ENCODE peak calls at places on chromosomes 11 and 22, in ten cellular contexts. O is Peyer's patch; M is tibial artery; C is right lobe of liver; Q is tibial nerve; K is ovary; B is HCT116; L is CD8-positive, alpha-beta memory T cell; A is substantia nigra; X is AG04450. F is an unnamed sample.

GRCh38 chr22:16960220-16960883 is 47.7 kb downstream of the GAB4 start:
- DNase-seq in O (no peak), M (no peak), C (no peak), Q (no peak), K (no peak), B (no peak), L (no peak), A (no peak), X (no peak), F (no peak)

GRCh38 chr22:41799486-41800347 is 762 bp upstream of the CCDC134 start:
- DNase-seq in O (peak), M (peak), C (peak), Q (peak), K (no peak), B (no peak), L (no peak), A (peak), X (no peak), F (no peak)

GRCh38 chr11:15841898-15842297 is 514.4 kb downstream of the SOX6 start:
- DNase-seq in O (peak), M (no peak), C (no peak), Q (no peak), K (no peak), B (no peak), L (no peak), A (no peak), X (no peak), F (no peak)

GRCh38 chr22:46057206-46057605 is 80.2 kb upstream of the WNT7B start:
- DNase-seq in O (peak), M (peak), C (no peak), Q (no peak), K (peak), B (no peak), L (no peak), A (no peak), X (no peak), F (no peak)

GRCh38 chr11:34343153-34343552 is 14.7 kb downstream of the ABTB2 start:
- DNase-seq in O (no peak), M (no peak), C (no peak), Q (no peak), K (no peak), B (no peak), L (no peak), A (no peak), X (no peak), F (no peak)

GRCh38 chr11:2480874-2481220 is 36.0 kb downstream of the KCNQ1 start:
- DNase-seq in O (no peak), M (no peak), C (no peak), Q (no peak), K (no peak), B (no peak), L (no peak), A (no peak), X (no peak), F (no peak)

GRCh38 chr11:108824601-108825000 is 159.7 kb downstream of the DDX10 start:
- DNase-seq in O (no peak), M (no peak), C (no peak), Q (no peak), K (no peak), B (no peak), L (no peak), A (no peak), X (no peak), F (no peak)

GRCh38 chr11:69044111-69045013 is 4.4 kb upstream of the TPCN2 start:
- DNase-seq in O (peak), M (peak), C (peak), Q (peak), K (peak), B (peak), L (no peak), A (peak), X (peak), F (peak)

GRCh38 chr11:12161603-12162350 is 51.4 kb downstream of the MICAL2 start:
- DNase-seq in O (no peak), M (no peak), C (no peak), Q (no peak), K (no peak), B (no peak), L (no peak), A (no peak), X (no peak), F (no peak)

GRCh38 chr22:46090631-46091201 is 59.6 kb upstream of the PPARA start:
- DNase-seq in O (no peak), M (peak), C (no peak), Q (no peak), K (no peak), B (no peak), L (no peak), A (no peak), X (no peak), F (no peak)

GRCh38 chr11:79434263-79434662 is 6.6 kb downstream of the TENM4 start:
- DNase-seq in O (no peak), M (no peak), C (no peak), Q (no peak), K (peak), B (no peak), L (no peak), A (no peak), X (no peak), F (no peak)

GRCh38 chr22:33699176-33699575 is 221.1 kb downstream of the LARGE1 start:
- DNase-seq in O (no peak), M (no peak), C (no peak), Q (peak), K (no peak), B (no peak), L (no peak), A (no peak), X (no peak), F (no peak)

GRCh38 chr11:27398413-27398780 is 35.4 kb upstream of the CCDC34 start:
- DNase-seq in O (no peak), M (no peak), C (no peak), Q (no peak), K (no peak), B (no peak), L (no peak), A (no peak), X (no peak), F (no peak)

GRCh38 chr11:2566223-2567025 is 121.6 kb downstream of the KCNQ1 start:
- DNase-seq in O (peak), M (no peak), C (peak), Q (no peak), K (no peak), B (no peak), L (no peak), A (no peak), X (no peak), F (no peak)

GRCh38 chr11:28679795-28680194 is 571.6 kb downstream of the METTL15 start:
- DNase-seq in O (no peak), M (no peak), C (no peak), Q (no peak), K (no peak), B (no peak), L (no peak), A (no peak), X (no peak), F (no peak)

GRCh38 chr22:38657248-38657909 is 941 bp downstream of the CBY1 start:
- DNase-seq in O (peak), M (no peak), C (no peak), Q (no peak), K (no peak), B (no peak), L (peak), A (no peak), X (no peak), F (no peak)

GRCh38 chr11:8545698-8546366 is 48.2 kb downstream of the STK33 start:
- DNase-seq in O (no peak), M (no peak), C (no peak), Q (no peak), K (no peak), B (no peak), L (no peak), A (no peak), X (no peak), F (no peak)

GRCh38 chr22:25970996-25971811 is 198.1 kb upstream of the SEZ6L start:
- DNase-seq in O (no peak), M (no peak), C (no peak), Q (no peak), K (no peak), B (no peak), L (no peak), A (no peak), X (no peak), F (no peak)

GRCh38 chr11:19714387-19715363 is 2.0 kb downstream of the NAV2 start:
- DNase-seq in O (no peak), M (peak), C (peak), Q (peak), K (no peak), B (no peak), L (no peak), A (no peak), X (peak), F (peak)

GRCh38 chr22:45896153-45896951 is 80.6 kb downstream of the WNT7B start:
- DNase-seq in O (no peak), M (no peak), C (no peak), Q (no peak), K (no peak), B (no peak), L (no peak), A (no peak), X (no peak), F (no peak)

GRCh38 chr22:36017661-36018091 is 10.9 kb downstream of the RBFOX2 start:
- DNase-seq in O (no peak), M (no peak), C (no peak), Q (no peak), K (no peak), B (no peak), L (no peak), A (no peak), X (no peak), F (no peak)

DNA sequence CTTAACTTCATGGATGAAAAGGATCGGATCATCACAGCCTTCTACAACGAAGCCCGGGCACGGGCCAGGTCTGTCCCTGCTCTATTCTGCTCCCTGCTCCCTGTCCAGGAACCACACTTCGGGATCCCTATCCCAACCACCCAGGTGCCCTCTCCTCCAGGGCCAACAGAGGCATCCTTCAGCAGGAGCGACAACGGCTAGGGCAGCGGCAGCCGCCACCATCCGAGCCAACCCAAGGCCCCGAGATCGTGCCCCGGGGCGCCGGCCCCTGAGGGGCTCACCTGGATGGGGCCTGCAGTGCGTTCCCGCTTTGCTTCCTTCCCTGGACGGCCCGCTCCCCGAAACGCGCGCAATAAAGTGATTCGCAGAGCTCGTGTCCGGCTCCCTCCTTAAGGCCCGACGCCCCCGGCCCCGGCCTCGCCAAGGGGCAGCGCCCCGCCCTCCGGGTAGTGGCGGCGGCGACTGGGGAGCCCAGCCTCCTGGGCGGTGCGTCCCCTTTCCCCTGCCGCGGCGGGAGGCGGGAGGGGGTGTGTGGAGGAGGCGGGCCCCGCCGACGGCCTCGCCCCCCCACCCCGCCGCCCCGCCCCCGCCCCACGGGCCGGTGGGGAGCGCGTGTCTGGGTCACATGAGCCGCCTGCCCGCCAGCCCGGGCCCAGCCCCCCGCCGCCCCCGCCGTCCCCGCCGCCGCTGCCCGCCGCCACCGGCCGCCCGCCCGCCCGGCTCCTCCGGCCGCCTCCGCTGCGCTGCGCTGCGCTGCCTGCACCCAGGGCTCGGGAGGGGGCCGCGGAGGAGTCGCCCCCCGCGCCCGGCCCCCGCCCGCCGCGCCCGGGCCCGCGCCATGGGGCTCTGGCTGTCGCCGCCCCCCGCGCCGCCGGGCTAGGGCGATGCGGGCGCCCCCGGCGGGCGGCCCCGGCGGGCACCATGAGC is at the start of gene VEGFB:
- DNase-seq in O (peak), M (peak), C (peak), Q (peak), K (peak), B (no peak), L (peak), A (no peak), X (no peak), F (peak)
- H3K27ac ChIP-seq in O (peak), M (peak), C (peak), Q (peak), K (peak), B (peak), L (peak), A (peak), X (no peak), F (peak)

GRCh38 chr11:111785076-111785475 is 18.9 kb upstream of the PPP2R1B start:
- DNase-seq in O (no peak), M (no peak), C (no peak), Q (no peak), K (no peak), B (no peak), L (no peak), A (no peak), X (no peak), F (no peak)
- H3K27ac ChIP-seq in O (no peak), M (no peak), C (peak), Q (no peak), K (no peak), B (no peak), L (no peak), A (no peak), X (no peak), F (no peak)

DNA sequence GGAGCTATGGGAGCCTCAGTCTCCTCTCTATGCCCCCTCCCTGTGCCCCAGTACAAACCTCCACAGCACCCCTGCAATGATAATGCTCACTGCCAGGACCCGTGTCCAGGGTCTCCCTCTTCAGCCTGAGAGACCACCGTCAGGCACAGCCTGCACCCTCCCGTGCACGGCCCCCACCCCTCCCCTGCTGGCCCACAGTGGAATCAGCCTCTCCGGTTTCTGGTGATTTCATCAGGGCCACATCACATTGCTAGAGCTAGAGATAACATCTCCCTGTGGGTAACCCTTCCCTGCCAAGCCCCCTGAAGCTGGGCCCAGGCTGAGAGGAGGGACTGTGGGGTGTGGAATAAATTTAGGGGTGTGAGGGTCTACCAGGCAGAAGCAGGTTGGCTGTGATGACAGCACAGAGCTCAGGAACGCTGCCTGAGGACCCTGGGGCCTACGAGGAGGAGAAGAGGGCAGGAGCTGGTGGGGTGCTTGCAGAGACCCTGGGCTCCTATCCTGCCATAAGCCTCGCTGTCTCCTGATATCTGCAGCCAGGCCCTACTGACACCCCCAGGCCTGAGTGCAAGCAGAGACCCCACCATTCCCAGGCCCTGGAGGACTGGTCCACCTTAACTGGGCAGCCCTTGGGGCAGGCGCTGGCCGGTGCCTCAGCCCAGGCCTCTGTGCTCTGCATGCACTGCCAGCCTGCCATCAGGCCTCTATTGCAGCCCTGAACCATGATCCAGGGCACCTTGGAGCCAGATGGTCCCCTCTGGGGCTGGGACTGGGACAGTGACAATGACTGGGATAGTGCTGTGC is at the start of gene KLHDC7B:
- DNase-seq in O (no peak), M (no peak), C (no peak), Q (no peak), K (no peak), B (no peak), L (no peak), A (no peak), X (no peak), F (no peak)
- H3K27ac ChIP-seq in O (peak), M (no peak), C (no peak), Q (peak), K (no peak), B (peak), L (peak), A (no peak), X (no peak), F (no peak)

DNA sequence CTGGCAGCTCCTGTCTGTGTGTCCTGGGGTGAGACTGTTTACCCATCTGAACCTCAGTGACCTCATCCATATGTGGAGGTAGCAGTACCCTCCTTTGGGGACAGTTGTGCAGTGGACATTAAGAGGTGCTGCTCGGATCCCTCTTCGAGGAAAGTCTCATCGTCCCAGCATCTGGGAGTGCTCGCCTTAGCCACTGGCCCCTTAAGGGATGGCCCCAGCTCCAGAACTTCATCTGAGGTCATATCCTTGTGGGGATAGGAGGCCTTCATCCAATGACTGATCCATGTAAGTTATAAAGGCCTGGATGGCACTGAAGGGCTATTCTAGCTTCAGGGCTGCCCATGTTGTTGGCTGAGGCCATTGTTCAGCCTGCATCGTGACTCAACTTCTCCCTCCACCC is 538.1 kb downstream of the MIAT start:
- DNase-seq in O (no peak), M (no peak), C (no peak), Q (no peak), K (no peak), B (no peak), L (no peak), A (no peak), X (no peak), F (no peak)
- H3K27ac ChIP-seq in O (no peak), M (no peak), C (no peak), Q (peak), K (no peak), B (no peak), L (no peak), A (no peak), X (no peak), F (no peak)

GRCh38 chr11:75334976-75335375 is 16.5 kb downstream of the ARRB1 start:
- DNase-seq in O (no peak), M (no peak), C (no peak), Q (no peak), K (no peak), B (no peak), L (no peak), A (no peak), X (no peak), F (no peak)
- H3K27ac ChIP-seq in O (no peak), M (no peak), C (no peak), Q (peak), K (no peak), B (no peak), L (peak), A (no peak), X (no peak), F (no peak)

GRCh38 chr22:28909375-28909774 is 26.0 kb downstream of the ZNRF3 start:
- DNase-seq in O (no peak), M (no peak), C (no peak), Q (no peak), K (no peak), B (no peak), L (no peak), A (no peak), X (no peak), F (peak)

GRCh38 chr22:28907311-28908008 is 24.1 kb downstream of the ZNRF3 start:
- DNase-seq in O (no peak), M (no peak), C (no peak), Q (no peak), K (no peak), B (no peak), L (no peak), A (no peak), X (no peak), F (no peak)

GRCh38 chr22:28910575-28911278 is 27.4 kb downstream of the ZNRF3 start:
- DNase-seq in O (no peak), M (no peak), C (no peak), Q (no peak), K (no peak), B (no peak), L (no peak), A (no peak), X (no peak), F (no peak)

GRCh38 chr22:28911777-28912669 is 28.7 kb downstream of the ZNRF3 start:
- DNase-seq in O (no peak), M (no peak), C (peak), Q (no peak), K (no peak), B (no peak), L (no peak), A (no peak), X (peak), F (no peak)

GRCh38 chr22:28911279-28911640 is 27.9 kb downstream of the ZNRF3 start:
- DNase-seq in O (no peak), M (no peak), C (no peak), Q (no peak), K (no peak), B (no peak), L (no peak), A (no peak), X (no peak), F (no peak)
- H3K27ac ChIP-seq in O (no peak), M (peak), C (peak), Q (peak), K (no peak), B (no peak), L (no peak), A (no peak), X (no peak), F (peak)

GRCh38 chr11:130400793-130401483 is 27.5 kb downstream of the ADAMTS8 start:
- DNase-seq in O (no peak), M (peak), C (no peak), Q (peak), K (no peak), B (no peak), L (no peak), A (no peak), X (peak), F (no peak)
- H3K27ac ChIP-seq in O (no peak), M (peak), C (no peak), Q (peak), K (no peak), B (no peak), L (no peak), A (no peak), X (peak), F (no peak)

GRCh38 chr11:100752371-100753073 is 65.4 kb downstream of the ARHGAP42 start:
- DNase-seq in O (no peak), M (no peak), C (no peak), Q (no peak), K (no peak), B (no peak), L (no peak), A (no peak), X (no peak), F (no peak)
- H3K27ac ChIP-seq in O (no peak), M (no peak), C (no peak), Q (peak), K (no peak), B (peak), L (no peak), A (no peak), X (no peak), F (no peak)

GRCh38 chr22:47592791-47593190 is 830.3 kb downstream of the TBC1D22A start:
- DNase-seq in O (no peak), M (peak), C (no peak), Q (no peak), K (no peak), B (no peak), L (no peak), A (no peak), X (no peak), F (no peak)

GRCh38 chr22:47593291-47593690 is 830.8 kb downstream of the TBC1D22A start:
- DNase-seq in O (no peak), M (peak), C (no peak), Q (no peak), K (no peak), B (no peak), L (no peak), A (no peak), X (no peak), F (no peak)

GRCh38 chr22:47595122-47595521 is 832.7 kb downstream of the TBC1D22A start:
- DNase-seq in O (no peak), M (peak), C (no peak), Q (no peak), K (no peak), B (no peak), L (no peak), A (no peak), X (no peak), F (no peak)

GRCh38 chr22:47591709-47592108 is 829.3 kb downstream of the TBC1D22A start:
- DNase-seq in O (peak), M (peak), C (peak), Q (no peak), K (no peak), B (no peak), L (no peak), A (no peak), X (no peak), F (no peak)

DNA sequence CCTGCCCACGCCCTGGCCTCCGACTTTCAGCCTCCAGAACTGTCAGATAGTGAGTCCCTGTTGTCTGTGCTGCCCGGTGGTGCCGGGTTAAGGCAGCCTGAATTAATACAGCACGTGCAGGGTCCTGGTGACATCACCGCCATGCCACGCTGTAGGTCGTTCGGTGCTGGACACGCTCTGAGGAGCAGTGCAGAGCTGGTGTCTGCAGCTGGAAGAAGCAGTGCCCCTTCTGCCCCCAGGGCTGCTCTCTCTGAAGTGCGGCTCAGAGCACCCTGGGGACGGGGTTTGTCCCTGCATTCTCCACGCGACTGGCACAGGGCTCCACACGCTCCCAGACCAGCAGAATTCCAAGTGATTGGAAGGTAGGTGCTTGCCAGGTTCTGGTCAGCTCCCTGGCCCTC is 831.5 kb downstream of the TBC1D22A start:
- DNase-seq in O (no peak), M (peak), C (no peak), Q (no peak), K (no peak), B (no peak), L (no peak), A (no peak), X (no peak), F (no peak)
- H3K27ac ChIP-seq in O (no peak), M (no peak), C (no peak), Q (no peak), K (no peak), B (no peak), L (no peak), A (no peak), X (no peak), F (no peak)

GRCh38 chr22:23283591-23284503 is 103.5 kb downstream of the BCR start:
- DNase-seq in O (no peak), M (no peak), C (no peak), Q (peak), K (no peak), B (no peak), L (no peak), A (no peak), X (no peak), F (no peak)
- H3K27ac ChIP-seq in O (no peak), M (peak), C (peak), Q (peak), K (no peak), B (no peak), L (no peak), A (peak), X (no peak), F (peak)

F was measured in caudate nucleus.